ENCODE peak calls at places on chromosomes 1 and 21, in seven cellular contexts. U, V, T, J, D, Z and W are unnamed samples.

GRCh38 chr1:193260925-193261324 is 74.5 kb upstream of the B3GALT2 start:
- DNase-seq in Z (no peak), T (no peak), V (no peak), U (no peak), J (no peak), D (no peak), W (no peak)

GRCh38 chr1:10353693-10354092 is 45.2 kb upstream of the PGD start:
- DNase-seq in U (no peak), T (no peak), J (no peak), D (no peak), Z (no peak), V (no peak), W (no peak)

GRCh38 chr1:118484893-118485292 is 299.9 kb upstream of the SPAG17 start:
- DNase-seq in Z (no peak), J (no peak), D (no peak), V (no peak), T (no peak), U (no peak), W (no peak)

GRCh38 chr1:24281591-24281990 is 37.6 kb upstream of the GRHL3 start:
- DNase-seq in U (no peak), Z (no peak), T (no peak), V (no peak), J (no peak), D (no peak), W (no peak)

GRCh38 chr1:118945460-118945859 is 42.7 kb downstream of the TBX15 start:
- DNase-seq in U (no peak), Z (no peak), D (peak), T (peak), J (no peak), V (peak), W (no peak)

GRCh38 chr1:161736332-161736969 is 13.1 kb upstream of the DUSP12 start:
- DNase-seq in D (peak), U (no peak), J (no peak), T (no peak), Z (peak), V (peak), W (no peak)

GRCh38 chr1:245079021-245079609 is 75.7 kb upstream of the KIF26B start:
- DNase-seq in D (peak), T (peak), U (peak), J (peak), V (peak), Z (peak), W (peak)

GRCh38 chr1:162110910-162111309 is 41.4 kb downstream of the NOS1AP start:
- DNase-seq in Z (no peak), V (no peak), D (peak), T (no peak), J (no peak), U (no peak), W (no peak)

GRCh38 chr1:183987593-183988318 is 49.8 kb downstream of the COLGALT2 start:
- DNase-seq in T (no peak), U (no peak), Z (no peak), J (no peak), V (no peak), D (no peak), W (no peak)

GRCh38 chr1:30449428-30450147 is 273.8 kb downstream of the MATN1 start:
- DNase-seq in U (no peak), D (no peak), V (no peak), Z (no peak), T (no peak), J (no peak), W (no peak)

GRCh38 chr21:37472581-37472980 is 106.0 kb downstream of the DYRK1A start:
- DNase-seq in U (no peak), D (no peak), J (no peak), V (no peak), Z (no peak), T (no peak), W (no peak)

GRCh38 chr1:12063141-12064072 is at the start of gene TNFRSF8:
- DNase-seq in J (no peak), V (no peak), D (peak), T (peak), U (no peak), Z (peak), W (no peak)
- TF ChIP-seq EZH2phosphoT487 in J (no peak), V (no peak), D (no peak), T (peak), U (no peak), Z (no peak), W (no peak)

DNA sequence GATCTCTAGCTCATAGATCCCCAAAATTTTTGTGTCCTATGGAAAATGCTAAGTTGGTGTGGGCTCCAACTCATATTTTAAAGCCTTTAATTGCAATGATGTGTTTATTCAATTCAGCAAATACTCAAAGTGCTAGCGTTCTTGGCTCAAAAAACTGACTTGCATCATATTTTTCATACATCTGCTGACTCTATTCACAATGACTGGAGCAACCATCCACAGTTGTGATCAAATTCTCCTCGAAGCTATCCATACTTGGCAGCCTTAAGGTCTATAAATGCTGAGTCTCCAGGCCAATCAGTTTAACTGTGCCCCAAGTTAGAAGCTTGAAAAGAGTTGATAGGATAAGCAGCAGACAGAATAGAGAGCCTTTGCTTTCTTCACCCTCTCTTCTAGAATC is 2.9 kb upstream of the ATP1A1 start:
- DNase-seq in U (no peak), Z (no peak), J (no peak), T (no peak), V (no peak), D (no peak), W (no peak)
- TF ChIP-seq EZH2 in U (no peak), Z (no peak), J (no peak), T (no peak), V (no peak), D (no peak), W (no peak)

GRCh38 chr21:44618909-44619308 is 7.0 kb downstream of the KRTAP10-8 start:
- DNase-seq in U (no peak), V (peak), D (no peak), Z (no peak), J (no peak), T (no peak), W (no peak)
- TF ChIP-seq EZH2phosphoT487 in U (no peak), V (no peak), D (no peak), Z (no peak), J (no peak), T (no peak), W (no peak)

GRCh38 chr1:202376247-202376646 is 27.7 kb downstream of the PPP1R12B start:
- DNase-seq in T (no peak), U (no peak), V (no peak), D (peak), J (no peak), Z (no peak), W (no peak)

DNA sequence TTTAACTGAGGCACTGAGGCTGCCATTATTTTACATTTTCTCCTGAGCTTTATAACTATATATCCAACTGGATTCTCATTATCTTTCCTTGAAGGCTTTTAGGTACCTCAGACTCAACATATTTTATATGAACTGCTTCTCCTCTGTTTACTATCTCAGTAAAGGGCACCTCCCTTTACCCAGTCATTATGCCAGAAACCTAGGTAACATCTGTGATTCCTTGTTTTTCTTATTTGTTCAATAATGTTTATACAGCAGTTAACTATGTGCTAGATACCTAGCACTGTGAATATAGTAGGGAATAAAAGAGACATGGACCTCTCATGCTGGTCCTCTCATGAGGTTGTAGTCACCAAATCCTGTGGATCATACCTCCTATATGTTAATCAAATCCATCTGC is 25.6 kb downstream of the PPP1R12B start:
- DNase-seq in Z (no peak), T (no peak), U (no peak), V (no peak), D (peak), J (no peak), W (no peak)
- TF ChIP-seq EZH2 in Z (no peak), T (no peak), U (no peak), V (no peak), D (no peak), J (no peak), W (no peak)

GRCh38 chr1:227923353-227924167 is 24.2 kb downstream of the WNT9A start:
- DNase-seq in U (no peak), T (no peak), J (no peak), V (no peak), Z (no peak), D (no peak), W (no peak)

GRCh38 chr1:227921461-227922185 is 26.1 kb downstream of the WNT9A start:
- DNase-seq in Z (no peak), V (no peak), J (no peak), U (no peak), D (no peak), T (no peak), W (no peak)

GRCh38 chr1:227920896-227921295 is 26.8 kb downstream of the WNT9A start:
- DNase-seq in T (no peak), J (no peak), D (no peak), V (no peak), U (no peak), Z (no peak), W (no peak)

GRCh38 chr1:227924168-227924837 is 23.4 kb downstream of the WNT9A start:
- DNase-seq in U (no peak), Z (no peak), V (no peak), J (no peak), D (no peak), T (no peak), W (no peak)

DNA sequence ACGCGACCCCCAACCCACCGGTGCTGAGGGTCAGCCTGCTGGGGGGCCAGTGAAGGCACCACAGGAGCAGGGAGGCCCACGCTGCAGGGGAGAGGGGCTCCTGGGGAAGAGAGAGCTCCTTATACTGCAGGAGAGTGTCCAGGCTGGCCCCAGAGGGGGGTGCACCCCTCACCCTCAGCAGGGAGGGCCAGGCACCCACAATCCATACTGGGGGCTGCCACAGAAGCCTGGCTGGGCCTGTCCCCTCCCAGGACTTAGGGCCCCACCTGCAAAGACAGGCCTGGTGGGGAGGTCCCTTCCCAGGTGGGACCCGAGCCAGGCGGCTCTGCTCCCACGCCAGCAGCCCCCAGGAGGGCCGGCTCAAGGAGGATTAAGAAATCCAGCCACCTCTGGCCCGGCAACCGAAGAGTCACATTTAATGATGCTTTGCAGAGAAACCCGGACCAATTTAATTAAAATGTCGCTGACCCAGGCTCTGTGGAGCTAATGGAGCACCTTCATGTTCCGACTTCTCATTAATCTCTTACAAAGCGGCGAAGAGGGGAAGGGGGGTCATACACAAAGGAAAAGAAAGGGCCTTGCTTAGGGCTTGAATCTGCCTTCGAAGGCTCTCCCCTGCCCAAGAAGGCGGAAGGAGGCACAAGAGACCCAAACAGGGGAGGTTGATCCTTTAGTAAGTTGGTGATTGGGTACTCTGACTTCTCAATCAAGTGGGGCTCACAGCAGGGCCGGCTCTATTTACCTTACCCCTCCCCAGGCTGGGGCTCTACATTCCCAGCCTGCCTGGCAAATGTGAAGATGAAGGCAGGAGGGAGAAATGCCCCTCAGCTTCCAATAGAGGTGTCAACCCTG is 25.0 kb downstream of the WNT9A start:
- DNase-seq in V (no peak), T (peak), D (no peak), J (no peak), U (no peak), Z (no peak), W (no peak)
- TF ChIP-seq EZH2phosphoT487 in V (no peak), T (peak), D (no peak), J (no peak), U (no peak), Z (no peak), W (no peak)

GRCh38 chr1:47711211-47711847 is 273.5 kb downstream of the FOXD2 start:
- DNase-seq in V (no peak), T (no peak), J (no peak), U (peak), D (no peak), Z (no peak), W (no peak)

GRCh38 chr1:47710075-47711071 is 272.5 kb downstream of the FOXD2 start:
- DNase-seq in T (peak), J (peak), V (peak), Z (peak), D (peak), U (peak), W (peak)

GRCh38 chr1:47707887-47708535 is 270.2 kb downstream of the FOXD2 start:
- DNase-seq in T (no peak), D (peak), V (no peak), U (no peak), J (no peak), Z (no peak), W (no peak)

GRCh38 chr1:47708658-47709301 is 270.9 kb downstream of the FOXD2 start:
- DNase-seq in U (no peak), D (peak), T (peak), J (no peak), Z (peak), V (no peak), W (peak)

DNA sequence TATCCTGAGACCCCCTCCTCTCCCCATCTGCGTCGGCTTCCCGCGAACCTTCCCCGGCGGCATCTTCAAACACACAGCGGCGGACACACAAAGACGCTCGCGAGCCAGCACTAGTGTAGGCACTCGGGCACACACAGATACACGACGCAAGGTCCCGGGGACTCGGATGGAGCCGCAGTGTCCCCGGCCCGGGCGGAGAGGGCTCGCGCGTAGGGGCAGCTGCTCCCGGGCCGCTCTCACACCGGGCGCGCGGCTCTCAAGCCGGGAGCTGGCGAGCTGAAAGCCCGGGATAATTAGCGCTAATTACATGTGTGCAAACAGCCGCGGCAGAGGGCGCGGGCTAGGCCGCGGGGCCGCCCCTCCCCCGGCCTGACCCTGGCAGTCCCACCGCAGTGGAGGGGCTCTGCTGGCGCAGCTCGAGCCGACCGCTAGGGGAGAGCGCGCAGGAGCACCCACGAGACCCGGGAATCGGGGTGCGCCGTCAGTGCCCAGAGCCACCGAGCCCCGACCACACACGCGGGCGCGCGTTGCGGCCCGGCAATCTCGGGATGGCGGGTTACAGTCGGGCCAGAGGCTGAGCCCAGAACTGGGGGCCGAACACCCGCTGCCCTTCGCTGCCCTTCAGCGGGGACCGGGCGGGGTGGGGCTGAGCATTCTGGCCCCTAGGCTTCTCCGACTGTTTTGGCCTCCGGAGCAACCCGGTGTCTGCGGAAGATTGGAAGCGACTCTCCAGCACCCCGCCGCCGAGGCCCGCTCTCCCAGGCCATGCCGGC is 271.6 kb downstream of the FOXD2 start:
- DNase-seq in U (no peak), D (peak), Z (peak), T (peak), V (no peak), J (no peak), W (peak)
- TF ChIP-seq EZH2 in U (peak), D (peak), Z (peak), T (no peak), V (peak), J (no peak), W (no peak)

GRCh38 chr1:228515200-228515834 is 28.1 kb downstream of the RNF187 start:
- DNase-seq in Z (peak), V (peak), U (peak), T (peak), J (peak), D (peak), W (peak)
- TF ChIP-seq EZH2phosphoT487 in Z (no peak), V (no peak), U (no peak), T (no peak), J (no peak), D (no peak), W (no peak)

DNA sequence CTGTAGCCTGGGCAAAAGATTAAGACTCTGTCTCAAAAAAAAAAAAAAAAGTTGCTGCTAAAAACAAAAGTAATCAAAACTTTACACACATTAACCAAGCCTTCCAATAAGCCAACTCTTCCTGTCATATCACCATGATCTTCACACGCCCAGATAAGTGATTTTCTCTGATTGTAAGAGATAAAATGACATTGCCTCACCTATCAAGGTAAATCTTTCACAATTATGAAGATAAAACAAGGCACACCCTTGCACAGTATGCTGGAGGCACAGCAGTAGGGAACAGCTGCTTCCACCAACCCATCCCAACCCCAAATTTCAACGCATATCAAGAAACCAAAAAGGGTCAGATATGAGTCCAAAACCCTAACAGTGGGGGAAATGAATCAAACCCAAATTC is 8.8 kb upstream of the TIAM1 start:
- DNase-seq in U (no peak), T (no peak), Z (no peak), D (no peak), J (no peak), V (no peak), W (no peak)
- TF ChIP-seq EZH2 in U (no peak), T (no peak), Z (no peak), D (no peak), J (no peak), V (no peak), W (no peak)